ENCODE peak calls at places on chromosomes 6 and 20, in eight cellular contexts. H is progenitor cell of endocrine pancreas, Y is EH, Q is RPMI7951, F is spleen, S is NCI-H1417, P is GM18507, E is NCI-H1105. G is an unnamed sample.

GRCh38 chr6:121688974-121689373 is 253.5 kb downstream of the GJA1 start:
- DNase-seq in F (no peak), Q (peak), H (no peak), Y (no peak), P (no peak), S (no peak), E (no peak), G (peak)

GRCh38 chr6:12289655-12290489 is at the start of gene EDN1:
- DNase-seq in S (peak), Q (peak), E (peak), P (peak), Y (peak), H (peak), F (peak), G (peak)

GRCh38 chr6:150129616-150130505 is 13.0 kb upstream of the PPP1R14C start:
- DNase-seq in H (no peak), S (no peak), Y (no peak), F (no peak), E (no peak), P (no peak), Q (peak), G (no peak)

GRCh38 chr6:138004423-138005287 is 102.6 kb downstream of the PERP start:
- DNase-seq in S (peak), E (peak), P (no peak), F (no peak), Y (peak), Q (peak), H (no peak), G (peak)

GRCh38 chr6:136031982-136032381 is 180.5 kb downstream of the PDE7B start:
- DNase-seq in E (peak), Y (peak), F (no peak), S (no peak), H (no peak), Q (peak), P (no peak), G (peak)

GRCh38 chr6:43714311-43715055 is 26.9 kb upstream of the MRPS18A start:
- DNase-seq in F (no peak), Y (peak), S (no peak), E (no peak), Q (peak), H (no peak), P (no peak), G (no peak)

GRCh38 chr6:166454692-166455515 is 72.2 kb upstream of the MPC1 start:
- DNase-seq in S (no peak), H (no peak), E (no peak), P (no peak), F (peak), Y (no peak), Q (no peak), G (no peak)

GRCh38 chr6:134935076-134935475 is 14.8 kb downstream of the ALDH8A1 start:
- DNase-seq in Y (peak), F (no peak), H (no peak), E (no peak), P (no peak), S (no peak), Q (no peak), G (peak)

GRCh38 chr6:30169658-30170614 is 6.6 kb downstream of the TRIM15 start:
- DNase-seq in S (peak), Y (peak), E (peak), P (no peak), F (no peak), Q (peak), H (no peak), G (peak)

GRCh38 chr6:105105094-105105493 is 74.7 kb downstream of the POPDC3 start:
- DNase-seq in F (no peak), Y (no peak), S (no peak), Q (no peak), E (no peak), H (no peak), P (no peak), G (no peak)

GRCh38 chr20:38404016-38404415 is 31.1 kb downstream of the SNHG17 start:
- DNase-seq in Q (no peak), E (no peak), S (no peak), F (no peak), H (no peak), Y (no peak), P (no peak), G (no peak)

GRCh38 chr20:64093013-64093503 is 8.9 kb upstream of the LKAAEAR1 start:
- DNase-seq in F (no peak), E (no peak), S (peak), H (no peak), P (no peak), Y (no peak), Q (no peak), G (no peak)

GRCh38 chr20:61297491-61297890 is 45.4 kb downstream of the CDH4 start:
- DNase-seq in Y (no peak), Q (peak), E (no peak), P (no peak), S (no peak), H (no peak), F (no peak), G (no peak)

GRCh38 chr6:78910611-78911134 is 43.3 kb downstream of the IRAK1BP1 start:
- DNase-seq in Q (peak), E (peak), Y (no peak), P (no peak), H (peak), F (peak), S (no peak), G (no peak)

GRCh38 chr6:155939253-155939652 is 483.6 kb upstream of the NOX3 start:
- DNase-seq in E (peak), H (no peak), F (no peak), Q (no peak), S (peak), P (no peak), Y (no peak), G (no peak)

G was measured in M059J.